ENCODE peak calls at places on chromosome 14, in nine cellular contexts. S, L, G, N, Q, K, V, X and E are unnamed samples.

GRCh38 chr14:36773558-36773957 is 111.9 kb downstream of the PAX9 start:
- DNase-seq in S (no peak), L (no peak), N (peak; percentile 12), V (no peak), G (no peak), Q (peak; percentile 66), K (peak; percentile 26), X (no peak), E (no peak)

GRCh38 chr14:49863483-49864262 is 11.1 kb upstream of the NEMF start:
- DNase-seq in V (peak; percentile 28), K (no peak), G (peak; percentile 33), L (no peak), Q (no peak), S (no peak), X (no peak), N (peak; percentile 12), E (no peak)

GRCh38 chr14:36657409-36658090 is 4.1 kb upstream of the PAX9 start:
- DNase-seq in N (no peak), G (peak; percentile 76), V (peak; percentile 9), L (no peak), S (no peak), X (no peak), Q (peak; percentile 51), K (no peak), E (no peak)

GRCh38 chr14:65560340-65561027 is 148.0 kb downstream of the FUT8 start:
- DNase-seq in G (no peak), V (no peak), L (no peak), S (no peak), N (peak; percentile 63), Q (no peak), X (no peak), K (no peak), E (no peak)

GRCh38 chr14:23442721-23443356 is 7.4 kb upstream of the MYH7 start:
- DNase-seq in X (no peak), S (no peak), Q (no peak), V (no peak), K (no peak), G (peak; percentile 45), L (no peak), N (no peak), E (no peak)

GRCh38 chr14:63371033-63371432 is 52.3 kb upstream of the GPHB5 start:
- DNase-seq in S (no peak), N (no peak), G (no peak), V (no peak), L (no peak), K (no peak), Q (no peak), X (no peak), E (no peak)

GRCh38 chr14:86086962-86087361 is 557.0 kb downstream of the FLRT2 start:
- DNase-seq in K (no peak), N (no peak), V (no peak), L (no peak), Q (no peak), S (no peak), X (no peak), G (no peak), E (no peak)

GRCh38 chr14:23380197-23381016 is 3.6 kb downstream of the CMTM5 start:
- DNase-seq in L (no peak), K (no peak), V (no peak), G (no peak), N (no peak), X (no peak), Q (no peak), S (no peak), E (no peak)

DNA sequence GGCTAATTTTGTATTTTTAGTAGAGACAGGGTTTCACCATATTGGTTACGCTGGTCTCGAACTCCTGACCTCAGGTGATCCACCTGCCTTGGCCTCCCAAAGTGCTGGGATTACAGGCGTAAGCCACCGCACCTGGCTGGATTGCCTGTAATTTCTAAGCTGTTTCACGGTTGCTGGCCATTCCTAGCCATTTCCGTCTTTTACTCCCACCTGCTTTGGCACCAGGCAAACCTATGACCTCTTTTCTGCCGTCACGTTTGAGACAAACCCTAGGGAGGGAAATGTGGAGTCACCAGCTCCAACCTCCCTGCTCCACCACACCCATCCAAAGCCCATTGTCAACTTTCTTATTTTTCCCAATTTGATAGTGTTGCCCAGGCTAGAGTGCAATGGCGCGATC is 1.2 kb downstream of the GPR132 start:
- DNase-seq in G (no peak), K (no peak), L (no peak), V (no peak), X (no peak), S (no peak), Q (no peak), N (no peak), E (no peak)
- TF ChIP-seq CTCF in G (no peak), K (no peak), L (no peak), V (no peak), X (no peak), S (no peak), Q (no peak), N (no peak), E (no peak)

GRCh38 chr14:100030441-100031153 is 34.6 kb upstream of the EVL start:
- DNase-seq in X (no peak), V (no peak), K (peak; percentile 64), N (peak; percentile 77), G (no peak), L (no peak), Q (peak; percentile 75), S (peak; percentile 74), E (no peak)

GRCh38 chr14:100031506-100032281 is 33.5 kb upstream of the EVL start:
- DNase-seq in Q (peak; percentile 98), V (no peak), X (no peak), N (peak; percentile 97), G (no peak), L (no peak), K (peak; percentile 97), S (peak; percentile 95), E (no peak)

GRCh38 chr14:100027771-100028490 is 37.3 kb upstream of the EVL start:
- DNase-seq in L (no peak), X (no peak), Q (no peak), K (no peak), G (no peak), V (no peak), S (no peak), N (no peak), E (no peak)

GRCh38 chr14:100032749-100033148 is 32.5 kb upstream of the EVL start:
- DNase-seq in G (no peak), K (no peak), X (no peak), Q (no peak), V (no peak), L (no peak), S (no peak), N (no peak), E (no peak)

GRCh38 chr14:100028990-100029677 is 36.1 kb upstream of the EVL start:
- DNase-seq in Q (peak; percentile 21), V (no peak), N (peak; percentile 32), X (no peak), K (no peak), G (peak; percentile 38), S (no peak), L (no peak), E (no peak)
- TF ChIP-seq CTCF in Q (no peak), V (no peak), N (peak; percentile 20), X (no peak), K (no peak), G (no peak), S (no peak), L (no peak), E (no peak)

GRCh38 chr14:103393078-103393477 is 7.9 kb downstream of the MARK3 start:
- DNase-seq in S (no peak), V (no peak), N (no peak), X (no peak), L (no peak), G (no peak), Q (no peak), K (no peak), E (no peak)

GRCh38 chr14:103398427-103399195 is 13.4 kb downstream of the MARK3 start:
- DNase-seq in N (peak; percentile 40), G (no peak), V (no peak), Q (peak; percentile 44), L (no peak), S (no peak), X (no peak), K (no peak), E (no peak)

GRCh38 chr14:103393687-103394626 is 8.7 kb downstream of the MARK3 start:
- DNase-seq in X (no peak), L (no peak), N (peak; percentile 50), K (no peak), V (no peak), S (no peak), Q (peak; percentile 58), G (peak; percentile 64), E (no peak)

GRCh38 chr14:103395245-103395644 is 10.0 kb downstream of the MARK3 start:
- DNase-seq in N (no peak), K (no peak), Q (peak; percentile 58), X (no peak), V (no peak), S (no peak), G (no peak), L (no peak), E (no peak)

DNA sequence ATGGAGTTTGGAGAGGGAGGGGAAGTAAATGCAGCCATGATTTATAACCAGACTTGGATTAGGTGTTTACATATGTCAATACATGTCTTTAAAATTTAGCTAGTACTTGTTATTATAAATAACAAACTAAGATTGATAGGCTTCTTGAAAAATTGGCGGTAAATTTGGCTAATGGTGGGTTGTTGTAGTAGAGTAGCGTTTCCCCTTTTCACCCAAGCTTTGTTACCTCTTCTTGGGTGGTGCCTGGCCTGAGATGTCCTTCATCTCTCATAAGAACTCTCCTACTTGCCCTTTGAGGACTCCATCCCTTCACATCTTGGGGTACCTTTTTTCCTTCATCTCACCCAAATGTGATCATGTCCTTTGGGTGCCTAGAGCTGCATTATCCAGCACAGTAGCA is 11.2 kb downstream of the MARK3 start:
- DNase-seq in X (no peak), S (no peak), N (no peak), V (no peak), K (no peak), L (no peak), Q (no peak), G (no peak), E (no peak)
- TF ChIP-seq CTCF in X (no peak), S (no peak), N (no peak), V (no peak), K (no peak), L (no peak), Q (no peak), G (no peak), E (no peak)

GRCh38 chr14:61528591-61529021 is 166.7 kb upstream of the HIF1A start:
- DNase-seq in S (peak; percentile 74), V (no peak), K (no peak), X (no peak), L (no peak), G (no peak), N (peak; percentile 87), Q (peak; percentile 89), E (no peak)

GRCh38 chr14:61527325-61528100 is 167.8 kb upstream of the HIF1A start:
- DNase-seq in X (no peak), S (no peak), G (no peak), Q (peak; percentile 85), N (peak; percentile 84), V (no peak), L (no peak), K (no peak), E (no peak)

GRCh38 chr14:61524936-61525292 is 170.4 kb upstream of the HIF1A start:
- DNase-seq in X (no peak), S (no peak), L (no peak), Q (no peak), G (no peak), V (no peak), N (no peak), K (no peak), E (no peak)

GRCh38 chr14:61525293-61526011 is 169.9 kb upstream of the HIF1A start:
- DNase-seq in Q (peak; percentile 100), X (no peak), G (no peak), V (peak; percentile 36), N (peak; percentile 67), L (no peak), K (peak; percentile 86), S (no peak), E (no peak)

DNA sequence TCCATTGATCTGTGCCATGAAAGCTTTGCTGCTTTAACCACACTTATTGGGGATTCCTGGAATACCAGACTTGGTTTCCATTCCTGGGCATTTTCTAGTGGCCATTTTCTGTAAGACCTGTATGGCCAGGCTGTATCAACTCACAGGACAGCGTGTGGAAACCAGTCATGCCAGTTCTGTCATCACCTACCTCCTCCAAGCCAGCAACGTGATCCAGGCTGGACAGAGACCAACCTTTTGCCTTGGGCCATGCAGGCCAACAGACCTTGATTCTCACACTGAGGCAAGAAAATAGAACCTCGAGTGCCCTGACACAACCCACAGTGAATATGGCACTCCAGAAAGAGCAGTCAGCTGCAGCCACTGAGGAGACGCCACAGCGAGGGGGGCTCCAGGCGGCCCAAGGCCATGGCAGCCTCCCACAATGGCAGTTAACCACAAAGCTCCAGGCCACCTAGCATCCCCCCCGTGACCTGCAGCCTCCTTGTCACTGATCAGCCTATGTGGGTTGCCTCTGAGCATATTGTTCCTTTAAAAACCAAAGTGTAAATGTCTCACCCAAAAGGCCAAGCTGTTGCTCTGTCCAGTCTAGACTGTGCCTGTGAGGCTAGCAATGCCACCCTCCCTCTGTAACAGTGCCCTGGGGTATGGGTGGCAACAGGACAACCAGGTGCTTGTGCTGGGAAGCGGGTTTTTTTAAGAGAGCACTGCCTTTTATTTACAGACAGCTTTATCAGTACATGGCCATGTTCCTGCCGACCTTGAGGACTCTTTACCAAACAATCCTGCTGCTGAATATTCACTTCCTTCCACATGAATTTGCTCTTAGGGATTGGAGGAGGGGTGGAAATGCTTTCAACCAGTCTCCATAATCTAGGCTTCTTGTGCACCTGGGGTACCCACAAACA is 168.7 kb upstream of the HIF1A start:
- DNase-seq in Q (peak; percentile 95), S (no peak), V (no peak), N (no peak), L (peak; percentile 74), K (no peak), G (no peak), X (no peak), E (no peak)
- TF ChIP-seq CTCF in Q (no peak), S (no peak), V (no peak), N (no peak), L (no peak), K (no peak), G (no peak), X (no peak), E (no peak)